ENCODE peak calls at places on chromosome 1, in five cellular contexts. N is amniotic stem cell; E is head of caudate nucleus; W is ELF-1; G is activated T-helper 1 cell treated with anti-CD3 and anti-CD28 coated beads, Interleukin-12 subunit alpha, Interleukin-12 subunit beta, Interleukin-2, Interleukin-4 antibody, amounts not matched to agents 30 ng/mL and 10 ng/mL and 1 ng/mL, durations not matched to agents 14 hours and 24 hours and 36 hours. L is an unnamed sample.

GRCh38 chr1:165851034-165851658 is 23.7 kb downstream of the UCK2 start:
- DNase-seq in N (no peak), E (no peak), W (peak; percentile 44), G (no peak), L (no peak)

GRCh38 chr1:183633676-183634343 is 1.8 kb downstream of the ARPC5 start:
- DNase-seq in N (peak; percentile 81), E (no peak), W (peak; percentile 27), G (peak; percentile 12), L (no peak)

GRCh38 chr1:227315500-227316346 is 2.6 kb downstream of the CDC42BPA start:
- DNase-seq in N (peak; percentile 53), E (no peak), W (no peak), G (no peak), L (no peak)

GRCh38 chr1:203465146-203465798 is 10.3 kb upstream of the PRELP start:
- DNase-seq in N (no peak), E (no peak), W (no peak), G (no peak), L (no peak)

GRCh38 chr1:227896710-227897655 is 50.7 kb downstream of the WNT9A start:
- DNase-seq in N (no peak), E (peak; percentile 4), W (no peak), G (no peak), L (peak; percentile 47)

GRCh38 chr1:232445361-232446106 is 184.4 kb downstream of the SIPA1L2 start:
- DNase-seq in N (no peak), E (no peak), W (no peak), G (no peak), L (no peak)

GRCh38 chr1:64847666-64848065 is 102.8 kb downstream of the RAVER2 start:
- DNase-seq in N (no peak), E (no peak), W (no peak), G (no peak), L (no peak)

GRCh38 chr1:99749948-99750347 is 16.5 kb downstream of the FRRS1 start:
- DNase-seq in N (no peak), E (no peak), W (no peak), G (no peak), L (no peak)

GRCh38 chr1:157941939-157942338 is 51.5 kb upstream of the KIRREL1 start:
- DNase-seq in N (no peak), E (no peak), W (no peak), G (no peak), L (no peak)

GRCh38 chr1:85019989-85020388 is 23.1 kb upstream of the MCOLN2 start:
- DNase-seq in N (no peak), E (no peak), W (no peak), G (no peak), L (no peak)